ENCODE peak calls at places on chromosomes 4 and X, in nine cellular contexts. One of them, this sample, is unnamed.

GRCh38 chrX:150482537-150483217 is 85.7 kb upstream of the MTM1 start:
- DNase-seq in WTC11: no peak
- DNase-seq in body of pancreas: no peak
- DNase-seq in progenitor cell of endocrine pancreas: no peak
- DNase-seq in OCI-LY7: no peak
- DNase-seq in GM12865: peak; percentile 24
- DNase-seq in B cell: no peak
- DNase-seq in GM06990: no peak
- DNase-seq in endothelial cell: no peak
- DNase-seq in this sample: peak; percentile 9

GRCh38 chr4:32985256-32985655 is 2265.1 kb downstream of the PCDH7 start:
- DNase-seq in WTC11: no peak
- DNase-seq in body of pancreas: no peak
- DNase-seq in progenitor cell of endocrine pancreas: no peak
- DNase-seq in OCI-LY7: no peak
- DNase-seq in GM12865: no peak
- DNase-seq in B cell: no peak
- DNase-seq in GM06990: no peak
- DNase-seq in endothelial cell: no peak
- DNase-seq in this sample: no peak

GRCh38 chr4:116925900-116926457 is 159.4 kb downstream of the TRAM1L1 start:
- DNase-seq in WTC11: peak; percentile 73
- DNase-seq in body of pancreas: peak; percentile 49
- DNase-seq in progenitor cell of endocrine pancreas: peak; percentile 51
- DNase-seq in OCI-LY7: no peak
- DNase-seq in GM12865: no peak
- DNase-seq in B cell: no peak
- DNase-seq in GM06990: no peak
- DNase-seq in endothelial cell: peak; percentile 49
- DNase-seq in this sample: no peak

GRCh38 chrX:150486011-150486410 is 82.4 kb upstream of the MTM1 start:
- DNase-seq in WTC11: peak; percentile 49
- DNase-seq in body of pancreas: peak; percentile 76
- DNase-seq in progenitor cell of endocrine pancreas: no peak
- DNase-seq in OCI-LY7: peak; percentile 33
- DNase-seq in GM12865: peak; percentile 50
- DNase-seq in B cell: no peak
- DNase-seq in GM06990: no peak
- DNase-seq in endothelial cell: peak; percentile 45
- DNase-seq in this sample: peak; percentile 6

GRCh38 chr4:137531121-137531520 is 1.2 kb downstream of the PCDH18 start:
- DNase-seq in WTC11: no peak
- DNase-seq in body of pancreas: no peak
- DNase-seq in progenitor cell of endocrine pancreas: no peak
- DNase-seq in OCI-LY7: no peak
- DNase-seq in GM12865: no peak
- DNase-seq in B cell: no peak
- DNase-seq in GM06990: no peak
- DNase-seq in endothelial cell: no peak
- DNase-seq in this sample: no peak

GRCh38 chr4:88803600-88804096 is 106.0 kb upstream of the NAP1L5 start:
- DNase-seq in WTC11: no peak
- DNase-seq in body of pancreas: peak; percentile 27
- DNase-seq in progenitor cell of endocrine pancreas: no peak
- DNase-seq in OCI-LY7: no peak
- DNase-seq in GM12865: peak; percentile 54
- DNase-seq in B cell: no peak
- DNase-seq in GM06990: peak; percentile 21
- DNase-seq in endothelial cell: no peak
- DNase-seq in this sample: no peak

GRCh38 chrX:9786839-9787635 is 808 bp downstream of the SHROOM2 start:
- DNase-seq in WTC11: peak; percentile 22
- DNase-seq in body of pancreas: peak; percentile 48
- DNase-seq in progenitor cell of endocrine pancreas: no peak
- DNase-seq in OCI-LY7: no peak
- DNase-seq in GM12865: no peak
- DNase-seq in B cell: no peak
- DNase-seq in GM06990: no peak
- DNase-seq in endothelial cell: peak; percentile 33
- DNase-seq in this sample: no peak

GRCh38 chr4:146709956-146710355 is 71.3 kb downstream of the POU4F2 start:
- DNase-seq in WTC11: no peak
- DNase-seq in body of pancreas: no peak
- DNase-seq in progenitor cell of endocrine pancreas: no peak
- DNase-seq in OCI-LY7: no peak
- DNase-seq in GM12865: no peak
- DNase-seq in B cell: no peak
- DNase-seq in GM06990: no peak
- DNase-seq in endothelial cell: no peak
- DNase-seq in this sample: no peak

GRCh38 chrX:151505796-151506195 is 57.7 kb upstream of the PASD1 start:
- DNase-seq in WTC11: peak; percentile 47
- DNase-seq in body of pancreas: peak; percentile 11
- DNase-seq in progenitor cell of endocrine pancreas: no peak
- DNase-seq in OCI-LY7: peak; percentile 9
- DNase-seq in GM12865: peak; percentile 14
- DNase-seq in B cell: no peak
- DNase-seq in GM06990: no peak
- DNase-seq in endothelial cell: peak; percentile 36
- DNase-seq in this sample: peak; percentile 4

GRCh38 chrX:2425281-2426071 is 75.3 kb downstream of the DHRSX start:
- DNase-seq in WTC11: peak; percentile 26
- DNase-seq in body of pancreas: no peak
- DNase-seq in progenitor cell of endocrine pancreas: no peak
- DNase-seq in OCI-LY7: peak; percentile 21
- DNase-seq in GM12865: no peak
- DNase-seq in B cell: no peak
- DNase-seq in GM06990: no peak
- DNase-seq in endothelial cell: no peak
- DNase-seq in this sample: no peak

GRCh38 chr4:118180776-118181175 is 146.5 kb downstream of the NDST3 start:
- DNase-seq in WTC11: no peak
- DNase-seq in body of pancreas: no peak
- DNase-seq in progenitor cell of endocrine pancreas: no peak
- DNase-seq in OCI-LY7: no peak
- DNase-seq in GM12865: no peak
- DNase-seq in B cell: no peak
- DNase-seq in GM06990: no peak
- DNase-seq in endothelial cell: no peak
- DNase-seq in this sample: no peak

GRCh38 chr4:3111461-3111860 is 37.0 kb downstream of the HTT start:
- DNase-seq in WTC11: no peak
- DNase-seq in body of pancreas: no peak
- DNase-seq in progenitor cell of endocrine pancreas: no peak
- DNase-seq in OCI-LY7: no peak
- DNase-seq in GM12865: no peak
- DNase-seq in B cell: no peak
- DNase-seq in GM06990: no peak
- DNase-seq in endothelial cell: peak; percentile 18
- DNase-seq in this sample: no peak

GRCh38 chrX:48681539-48682183 is 1.9 kb upstream of the WAS start:
- DNase-seq in WTC11: no peak
- DNase-seq in body of pancreas: no peak
- DNase-seq in progenitor cell of endocrine pancreas: no peak
- DNase-seq in OCI-LY7: no peak
- DNase-seq in GM12865: no peak
- DNase-seq in B cell: no peak
- DNase-seq in GM06990: no peak
- DNase-seq in endothelial cell: no peak
- DNase-seq in this sample: no peak

GRCh38 chrX:1788300-1788911 is 173.5 kb downstream of the ASMT start:
- DNase-seq in WTC11: no peak
- DNase-seq in body of pancreas: no peak
- DNase-seq in progenitor cell of endocrine pancreas: no peak
- DNase-seq in OCI-LY7: no peak
- DNase-seq in GM12865: no peak
- DNase-seq in B cell: no peak
- DNase-seq in GM06990: no peak
- DNase-seq in endothelial cell: no peak
- DNase-seq in this sample: no peak

GRCh38 chr4:186808635-186809018 is 85.0 kb upstream of the FAT1 start:
- DNase-seq in WTC11: no peak
- DNase-seq in body of pancreas: no peak
- DNase-seq in progenitor cell of endocrine pancreas: no peak
- DNase-seq in OCI-LY7: no peak
- DNase-seq in GM12865: no peak
- DNase-seq in B cell: no peak
- DNase-seq in GM06990: no peak
- DNase-seq in endothelial cell: no peak
- DNase-seq in this sample: no peak

GRCh38 chrX:133410555-133410954 is 4.7 kb downstream of the GPC4 start:
- DNase-seq in WTC11: no peak
- DNase-seq in body of pancreas: no peak
- DNase-seq in progenitor cell of endocrine pancreas: no peak
- DNase-seq in OCI-LY7: no peak
- DNase-seq in GM12865: no peak
- DNase-seq in B cell: no peak
- DNase-seq in GM06990: no peak
- DNase-seq in endothelial cell: no peak
- DNase-seq in this sample: no peak

GRCh38 chr4:44150091-44150576 is 298.5 kb downstream of the KCTD8 start:
- DNase-seq in WTC11: no peak
- DNase-seq in body of pancreas: no peak
- DNase-seq in progenitor cell of endocrine pancreas: no peak
- DNase-seq in OCI-LY7: no peak
- DNase-seq in GM12865: no peak
- DNase-seq in B cell: no peak
- DNase-seq in GM06990: no peak
- DNase-seq in endothelial cell: no peak
- DNase-seq in this sample: no peak

DNA sequence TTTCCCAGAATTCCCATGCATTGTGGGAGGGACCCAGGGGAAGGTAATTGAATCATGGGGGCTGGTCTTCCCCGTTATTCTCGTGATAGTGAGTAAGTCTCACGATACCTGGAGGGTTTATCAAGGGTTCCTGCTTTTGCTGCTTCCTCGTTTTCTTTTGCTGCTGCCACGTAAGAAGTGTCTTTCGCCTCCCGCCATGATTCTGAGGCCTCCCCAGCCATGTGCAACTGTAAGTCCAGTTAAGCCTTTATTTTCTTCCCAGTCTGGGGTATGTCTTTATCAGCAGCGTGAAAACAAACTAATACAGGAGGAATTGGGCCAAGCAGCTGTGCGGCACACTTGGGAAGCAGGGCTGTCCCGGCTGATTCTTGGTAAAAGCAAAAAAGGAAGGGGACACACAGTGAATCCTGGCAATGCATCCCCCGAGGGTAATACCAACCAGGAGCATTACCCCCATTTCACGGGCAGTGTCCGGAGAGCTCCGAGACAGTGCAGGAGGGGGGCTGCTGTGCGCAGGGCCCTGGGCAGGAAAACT is 185.7 kb downstream of the AFAP1 start:
- DNase-seq in WTC11: no peak
- DNase-seq in body of pancreas: no peak
- DNase-seq in progenitor cell of endocrine pancreas: no peak
- DNase-seq in OCI-LY7: peak; percentile 4
- DNase-seq in GM12865: no peak
- DNase-seq in B cell: no peak
- DNase-seq in GM06990: no peak
- DNase-seq in endothelial cell: no peak
- DNase-seq in this sample: no peak
- TF ChIP-seq CTCF in WTC11: no peak
- TF ChIP-seq CTCF in body of pancreas: no peak
- TF ChIP-seq CTCF in progenitor cell of endocrine pancreas: no peak
- TF ChIP-seq CTCF in OCI-LY7: no peak
- TF ChIP-seq CTCF in GM12865: no peak
- TF ChIP-seq CTCF in B cell: no peak
- TF ChIP-seq CTCF in GM06990: no peak
- TF ChIP-seq CTCF in endothelial cell: no peak
- TF ChIP-seq CTCF in this sample: no peak

DNA sequence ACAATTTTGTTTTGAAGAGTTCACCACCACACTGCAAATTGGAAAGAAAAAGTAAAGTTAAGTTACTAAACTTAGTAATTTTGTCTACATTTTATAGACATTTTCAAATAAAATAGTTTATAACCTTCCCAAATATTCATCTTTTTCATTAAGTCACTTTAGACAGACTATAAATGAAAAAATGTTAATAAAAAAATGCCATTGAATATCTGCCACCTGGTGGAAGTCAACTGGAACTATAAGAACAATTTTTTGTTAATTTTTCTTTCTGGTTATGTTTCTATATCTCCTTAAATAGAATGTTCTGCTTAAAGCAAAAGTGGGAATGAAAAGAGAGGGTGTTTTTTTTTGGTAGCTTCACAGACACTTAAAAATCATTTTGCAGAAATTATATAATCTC is 534.4 kb upstream of the PCDH10 start:
- DNase-seq in WTC11: no peak
- DNase-seq in body of pancreas: no peak
- DNase-seq in progenitor cell of endocrine pancreas: no peak
- DNase-seq in OCI-LY7: peak; percentile 28
- DNase-seq in GM12865: no peak
- DNase-seq in B cell: no peak
- DNase-seq in GM06990: no peak
- DNase-seq in endothelial cell: no peak
- DNase-seq in this sample: no peak
- TF ChIP-seq CTCF in WTC11: peak; percentile 20
- TF ChIP-seq CTCF in body of pancreas: no peak
- TF ChIP-seq CTCF in progenitor cell of endocrine pancreas: peak; percentile 66
- TF ChIP-seq CTCF in OCI-LY7: peak; percentile 81
- TF ChIP-seq CTCF in GM12865: no peak
- TF ChIP-seq CTCF in B cell: no peak
- TF ChIP-seq CTCF in GM06990: no peak
- TF ChIP-seq CTCF in endothelial cell: peak; percentile 85
- TF ChIP-seq CTCF in this sample: no peak

GRCh38 chrX:153412746-153413720 is 1.8 kb downstream of the ZFP92 start:
- DNase-seq in WTC11: no peak
- DNase-seq in body of pancreas: no peak
- DNase-seq in progenitor cell of endocrine pancreas: no peak
- DNase-seq in OCI-LY7: no peak
- DNase-seq in GM12865: no peak
- DNase-seq in B cell: no peak
- DNase-seq in GM06990: no peak
- DNase-seq in endothelial cell: no peak
- DNase-seq in this sample: no peak
- TF ChIP-seq CTCF in WTC11: no peak
- TF ChIP-seq CTCF in body of pancreas: no peak
- TF ChIP-seq CTCF in progenitor cell of endocrine pancreas: no peak
- TF ChIP-seq CTCF in OCI-LY7: no peak
- TF ChIP-seq CTCF in GM12865: no peak
- TF ChIP-seq CTCF in B cell: no peak
- TF ChIP-seq CTCF in GM06990: no peak
- TF ChIP-seq CTCF in endothelial cell: no peak
- TF ChIP-seq CTCF in this sample: no peak

DNA sequence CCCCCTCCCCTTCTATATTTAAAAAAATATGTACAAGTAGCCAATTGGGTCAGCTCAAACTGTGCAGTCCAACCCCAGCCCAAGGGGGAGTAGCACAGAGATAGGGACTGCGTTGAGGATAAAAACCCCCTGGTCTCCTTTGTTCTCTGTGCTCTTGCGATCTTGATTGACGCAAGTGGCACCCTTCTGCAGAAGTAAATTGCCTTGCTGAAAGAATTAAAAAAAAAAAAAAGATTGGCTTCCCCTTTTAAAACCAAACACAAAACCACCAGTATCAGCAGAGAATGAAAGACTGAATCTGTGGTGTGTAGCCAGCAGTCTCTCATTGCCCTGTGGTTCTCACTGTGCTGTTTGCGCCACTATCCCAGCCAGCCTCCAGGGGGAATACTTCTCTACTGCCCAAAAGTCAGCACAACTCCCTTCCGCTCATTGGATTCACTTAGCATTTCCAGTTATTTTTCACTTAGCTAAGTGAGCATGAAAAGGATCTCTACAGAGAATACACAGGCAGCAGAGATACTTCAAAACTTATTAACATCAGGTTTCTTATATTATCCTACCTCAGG is 29.7 kb downstream of the MANBA start:
- DNase-seq in WTC11: peak; percentile 51
- DNase-seq in body of pancreas: no peak
- DNase-seq in progenitor cell of endocrine pancreas: no peak
- DNase-seq in OCI-LY7: no peak
- DNase-seq in GM12865: no peak
- DNase-seq in B cell: no peak
- DNase-seq in GM06990: no peak
- DNase-seq in endothelial cell: no peak
- DNase-seq in this sample: no peak
- TF ChIP-seq CTCF in WTC11: no peak
- TF ChIP-seq CTCF in body of pancreas: no peak
- TF ChIP-seq CTCF in progenitor cell of endocrine pancreas: no peak
- TF ChIP-seq CTCF in OCI-LY7: peak; percentile 39
- TF ChIP-seq CTCF in GM12865: no peak
- TF ChIP-seq CTCF in B cell: no peak
- TF ChIP-seq CTCF in GM06990: no peak
- TF ChIP-seq CTCF in endothelial cell: peak; percentile 26
- TF ChIP-seq CTCF in this sample: no peak

This sample was measured in GM20000.